ENCODE peak calls at places on chromosomes 4 and X, in four cellular contexts. I is type B pancreatic cell, G is fibroblast of pulmonary artery, F is endothelial cell. X is an unnamed sample.

GRCh38 chr4:96472103-96472867 is 632.4 kb downstream of the PDHA2 start:
- DNase-seq in F (no peak), I (no peak), G (peak; percentile 1), X (no peak)

GRCh38 chr4:55180980-55181379 is 55.6 kb upstream of the KDR start:
- DNase-seq in I (no peak), G (no peak), F (no peak), X (no peak)

GRCh38 chr4:169315530-169316306 is 45.0 kb upstream of the SH3RF1 start:
- DNase-seq in G (peak; percentile 53), F (no peak), I (no peak), X (no peak)

GRCh38 chr4:105596676-105597075 is 44.3 kb downstream of the ARHGEF38 start:
- DNase-seq in F (peak; percentile 10), I (no peak), G (no peak), X (no peak)

GRCh38 chrX:45601052-45601451 is 400.4 kb upstream of the DIPK2B start:
- DNase-seq in F (no peak), G (no peak), I (no peak), X (no peak)

GRCh38 chr4:7034262-7035081 is 8.7 kb upstream of the TADA2B start:
- DNase-seq in G (peak; percentile 34), F (no peak), I (no peak), X (no peak)

GRCh38 chr4:153781280-153781679 is 7.6 kb downstream of the SFRP2 start:
- DNase-seq in G (no peak), F (no peak), I (no peak), X (no peak)

GRCh38 chr4:87092389-87093141 is 127.9 kb downstream of the KLHL8 start:
- DNase-seq in G (peak; percentile 92), I (no peak), F (no peak), X (no peak)

GRCh38 chr4:15906024-15906443 is 32.5 kb downstream of the FGFBP1 start:
- DNase-seq in F (no peak), G (peak; percentile 14), I (peak; percentile 70), X (no peak)

GRCh38 chr4:20386906-20387305 is 135.2 kb downstream of the SLIT2 start:
- DNase-seq in F (no peak), G (no peak), I (no peak), X (no peak)

GRCh38 chr4:163448541-163449203 is 24.9 kb downstream of the TKTL2 start:
- DNase-seq in I (no peak), G (peak; percentile 56), F (no peak), X (no peak)

DNA sequence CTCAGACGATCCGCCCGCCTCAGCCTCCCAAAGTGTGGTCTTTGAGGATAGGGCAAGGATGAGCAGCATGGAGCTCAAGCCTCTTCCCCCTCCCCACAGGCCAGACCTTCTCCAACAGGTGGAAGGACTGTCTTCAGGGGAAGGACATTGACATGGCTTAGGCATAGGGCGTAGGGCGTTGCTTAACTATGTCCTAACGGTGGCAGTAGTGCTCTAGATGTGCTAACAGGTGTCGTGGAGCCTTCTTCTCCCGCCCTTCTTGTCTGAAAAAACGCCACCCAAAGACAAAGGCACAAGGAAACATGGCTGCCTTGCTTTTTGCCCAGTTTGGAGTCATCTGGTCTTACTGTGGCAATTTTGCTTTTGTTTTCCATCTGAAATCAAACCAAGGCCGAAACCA is 219.8 kb downstream of the OR13H1 start:
- DNase-seq in G (no peak), I (no peak), F (no peak), X (no peak)
- TF ChIP-seq CTCF in G (no peak), I (no peak), F (no peak), X (no peak)

GRCh38 chr4:62170235-62170634 is 970.1 kb downstream of the ADGRL3 start:
- DNase-seq in I (no peak), G (no peak), F (no peak), X (no peak)
- TF ChIP-seq CTCF in I (no peak), G (no peak), F (no peak), X (no peak)

DNA sequence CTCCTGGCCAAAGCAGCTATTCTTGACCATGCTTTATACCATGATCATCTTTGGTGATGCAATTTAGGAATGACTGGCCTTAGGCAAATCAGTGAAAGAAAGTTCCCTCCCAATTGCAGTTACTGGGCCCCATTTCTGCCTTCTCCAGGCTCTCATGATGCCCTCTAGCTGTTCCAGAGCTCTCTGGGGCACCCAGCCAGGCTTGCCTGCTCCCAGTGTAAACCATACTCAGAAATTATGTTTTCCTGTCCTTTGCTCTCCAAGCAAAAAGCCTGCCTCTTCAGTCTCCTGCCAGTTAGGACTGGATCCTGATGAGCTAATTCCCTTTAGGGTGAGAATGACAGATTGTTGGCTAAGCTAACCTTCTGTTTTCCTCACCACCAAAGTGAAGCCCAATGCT is 85.3 kb upstream of the RBPJ start:
- DNase-seq in G (peak; percentile 71), I (no peak), F (no peak), X (no peak)
- TF ChIP-seq CTCF in G (peak; percentile 14), I (no peak), F (no peak), X (no peak)

DNA sequence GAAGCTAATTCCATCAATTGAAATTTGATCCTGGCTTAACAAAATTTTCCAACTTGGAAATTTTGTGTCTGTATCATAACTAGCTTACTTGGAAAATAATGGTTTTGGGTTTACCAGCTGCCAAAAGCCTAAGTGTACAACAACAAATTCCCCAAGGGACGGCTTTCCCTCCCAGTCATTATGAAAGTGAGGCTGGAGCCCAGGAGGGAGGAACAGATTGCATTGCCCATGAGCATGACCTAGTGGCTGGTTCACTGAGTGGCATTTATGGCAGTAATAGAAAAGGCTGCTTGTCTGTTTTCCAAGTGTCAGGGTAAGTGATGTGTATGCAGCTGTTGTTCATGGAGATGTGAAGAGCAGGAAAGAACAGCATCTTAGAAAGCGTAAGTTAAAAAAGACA is 70.8 kb upstream of the HHIP start:
- DNase-seq in F (peak; percentile 10), G (peak; percentile 53), I (no peak), X (no peak)
- TF ChIP-seq CTCF in F (no peak), G (peak; percentile 22), I (no peak), X (peak; percentile 53)

GRCh38 chr4:135601351-135601750 is 1399.8 kb upstream of the PABPC4L start:
- DNase-seq in I (no peak), F (no peak), G (no peak), X (no peak)
- TF ChIP-seq CTCF in I (no peak), F (no peak), G (no peak), X (no peak)

X was measured in D721Med.